ENCODE peak calls at places on chromosomes 2 and 18, in ten cellular contexts. Q is body of pancreas, R is H1, Y is esophagus squamous epithelium, W is heart left ventricle, G is uterus, S is K562, P is tibial nerve, M is adrenal gland, T is IMR-90. N is an unnamed sample.
A peak's percentile ranks its signal among the peaks of the same experiment; 100 is the strongest.

GRCh38 chr2:54073796-54074195 is 41.6 kb upstream of the ACYP2 start:
- DNase-seq in Q (no peak), R (no peak), Y (no peak), W (no peak), G (no peak), S (no peak), P (no peak), M (no peak), T (peak; percentile 64), N (no peak)

GRCh38 chr2:139353874-139354273 is 573.7 kb upstream of the NXPH2 start:
- DNase-seq in Q (no peak), R (no peak), Y (no peak), W (no peak), G (no peak), S (no peak), P (no peak), M (no peak), T (no peak), N (no peak)

GRCh38 chr2:1564506-1564905 is 151.2 kb downstream of the TPO start:
- DNase-seq in Q (no peak), R (no peak), Y (no peak), W (peak; percentile 55), G (no peak), S (no peak), P (no peak), M (no peak), T (no peak), N (no peak)

GRCh38 chr2:84077504-84077903 is 381.6 kb downstream of the SUCLG1 start:
- DNase-seq in Q (peak; percentile 7), R (no peak), Y (no peak), W (no peak), G (no peak), S (peak; percentile 23), P (peak; percentile 22), M (peak; percentile 31), T (no peak), N (no peak)

GRCh38 chr2:98778741-98779483 is 48.0 kb upstream of the MGAT4A start:
- DNase-seq in Q (no peak), R (no peak), Y (no peak), W (no peak), G (no peak), S (no peak), P (no peak), M (no peak), T (no peak), N (peak; percentile 23)

GRCh38 chr2:240255811-240256703 is 115.6 kb upstream of the OTOS start:
- DNase-seq in Q (peak; percentile 73), R (no peak), Y (no peak), W (no peak), G (no peak), S (no peak), P (no peak), M (peak; percentile 65), T (no peak), N (no peak)

GRCh38 chr2:175439416-175439815 is 257.9 kb upstream of the ATP5MC3 start:
- DNase-seq in Q (no peak), R (no peak), Y (no peak), W (no peak), G (no peak), S (peak; percentile 11), P (no peak), M (no peak), T (no peak), N (no peak)

GRCh38 chr2:28391564-28392296 is 928 bp upstream of the FOSL2 start:
- DNase-seq in Q (peak; percentile 91), R (no peak), Y (peak; percentile 40), W (peak; percentile 93), G (peak; percentile 96), S (peak; percentile 67), P (peak; percentile 95), M (peak; percentile 95), T (peak; percentile 79), N (peak; percentile 98)

GRCh38 chr18:28208268-28208667 is 31.3 kb upstream of the CDH2 start:
- DNase-seq in Q (no peak), R (no peak), Y (no peak), W (no peak), G (no peak), S (no peak), P (no peak), M (no peak), T (no peak), N (no peak)

GRCh38 chr2:66305714-66306113 is 129.2 kb upstream of the MEIS1 start:
- DNase-seq in Q (peak; percentile 64), R (no peak), Y (no peak), W (peak; percentile 73), G (no peak), S (no peak), P (peak; percentile 70), M (peak; percentile 33), T (peak; percentile 2), N (no peak)

GRCh38 chr18:79123948-79124347 is 54.8 kb downstream of the ATP9B start:
- DNase-seq in Q (no peak), R (no peak), Y (no peak), W (no peak), G (no peak), S (peak; percentile 11), P (no peak), M (no peak), T (peak; percentile 6), N (no peak)

GRCh38 chr2:69601179-69601612 is 42.3 kb downstream of the AAK1 start:
- DNase-seq in Q (no peak), R (no peak), Y (no peak), W (no peak), G (no peak), S (peak; percentile 85), P (no peak), M (no peak), T (peak; percentile 97), N (no peak)

GRCh38 chr2:234032301-234032856 is 18.1 kb upstream of the SPP2 start:
- DNase-seq in Q (no peak), R (no peak), Y (no peak), W (no peak), G (no peak), S (no peak), P (no peak), M (no peak), T (peak; percentile 82), N (no peak)

GRCh38 chr2:20501974-20502373 is 55.1 kb downstream of the RHOB start:
- DNase-seq in Q (no peak), R (no peak), Y (no peak), W (no peak), G (peak; percentile 85), S (no peak), P (peak; percentile 63), M (no peak), T (peak; percentile 100), N (peak; percentile 65)

GRCh38 chr2:198545411-198545810 is 741.0 kb downstream of the PLCL1 start:
- DNase-seq in Q (no peak), R (no peak), Y (no peak), W (no peak), G (no peak), S (no peak), P (no peak), M (no peak), T (peak; percentile 1), N (no peak)

GRCh38 chr18:35580748-35581534 is 599 bp upstream of the GALNT1 start:
- DNase-seq in Q (peak; percentile 62), R (peak; percentile 7), Y (peak; percentile 4), W (peak; percentile 65), G (peak; percentile 52), S (peak; percentile 59), P (peak; percentile 20), M (peak; percentile 72), T (peak; percentile 41), N (peak; percentile 81)
- TF ChIP-seq POLR2A in Q (no peak), R (peak; percentile 73), Y (no peak), W (peak; percentile 16), G (no peak), S (no peak), P (peak; percentile 9), M (peak; percentile 58), T (no peak), N (peak; percentile 53)

GRCh38 chr2:159131267-159131790 is 155.2 kb downstream of the WDSUB1 start:
- DNase-seq in Q (no peak), R (no peak), Y (no peak), W (no peak), G (no peak), S (no peak), P (no peak), M (no peak), T (no peak), N (no peak)

GRCh38 chr2:159129301-159129700 is 157.2 kb downstream of the WDSUB1 start:
- DNase-seq in Q (no peak), R (no peak), Y (no peak), W (no peak), G (no peak), S (no peak), P (no peak), M (no peak), T (no peak), N (no peak)

GRCh38 chr2:159131882-159132281 is 154.6 kb downstream of the WDSUB1 start:
- DNase-seq in Q (no peak), R (no peak), Y (no peak), W (no peak), G (no peak), S (no peak), P (no peak), M (peak; percentile 32), T (peak; percentile 97), N (no peak)

GRCh38 chr2:159129807-159130206 is 156.7 kb downstream of the WDSUB1 start:
- DNase-seq in Q (no peak), R (no peak), Y (no peak), W (peak; percentile 56), G (no peak), S (no peak), P (no peak), M (peak; percentile 30), T (no peak), N (no peak)

GRCh38 chr2:159130302-159130701 is 156.2 kb downstream of the WDSUB1 start:
- DNase-seq in Q (no peak), R (no peak), Y (no peak), W (no peak), G (no peak), S (peak; percentile 40), P (no peak), M (no peak), T (no peak), N (no peak)
- H3K27ac ChIP-seq in Q (no peak overlapping the region), R (no peak overlapping the region), Y (peak overlapping the region; percentile 36), W (peak overlapping the region; percentile 60), G (no peak overlapping the region), S (no peak overlapping the region), P (peak overlapping the region; percentile 53), M (no peak overlapping the region), T (no peak overlapping the region), N (no peak overlapping the region)

DNA sequence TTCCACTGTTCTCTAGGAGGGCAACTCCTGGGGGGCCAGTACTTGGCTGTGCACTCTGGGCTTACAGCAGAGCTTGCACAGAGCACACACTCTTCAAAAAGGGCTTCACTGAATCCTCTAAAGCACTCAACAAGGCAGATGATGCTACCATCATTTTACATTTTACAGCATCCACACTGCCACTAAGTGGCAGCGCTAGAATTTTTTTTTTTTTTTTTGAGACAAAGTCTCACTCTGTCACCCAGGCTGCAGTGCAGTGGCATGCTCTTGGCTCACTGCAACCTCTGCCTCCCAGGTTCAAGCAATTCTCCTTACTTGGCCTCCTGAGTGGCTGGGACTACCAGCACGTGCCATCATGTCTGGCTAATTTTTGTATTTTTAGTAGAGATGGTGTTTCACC is 8.6 kb downstream of the AMMECR1L start:
- DNase-seq in Q (no peak), R (no peak), Y (no peak), W (no peak), G (no peak), S (no peak), P (no peak), M (no peak), T (no peak), N (no peak)
- H3K4me3 ChIP-seq in Q (no peak overlapping the region), R (no peak overlapping the region), Y (no peak overlapping the region), W (no peak overlapping the region), G (no peak overlapping the region), S (no peak overlapping the region), P (no peak overlapping the region), M (no peak overlapping the region), T (no peak overlapping the region), N (no peak overlapping the region)

GRCh38 chr2:216546646-216547403 is 48.2 kb downstream of the RPL37A start:
- DNase-seq in Q (no peak), R (no peak), Y (no peak), W (peak; percentile 37), G (no peak), S (no peak), P (no peak), M (peak; percentile 31), T (peak; percentile 55), N (no peak)
- TF ChIP-seq POLR2A in Q (no peak), R (no peak), Y (no peak), W (no peak), G (no peak), S (no peak), P (no peak), M (no peak), T (no peak), N (no peak)

N was measured in suprapubic skin.